ENCODE peak calls at places on chromosomes 13 and 19, in nine cellular contexts. One of them, this sample, is unnamed.
A peak's percentile ranks its signal among the peaks of the same experiment; 100 is the strongest.

GRCh38 chr13:41017153-41017552 is 2.0 kb downstream of the ELF1 start:
- DNase-seq in posterior cingulate gyrus: no peak
- DNase-seq in stimulated activated CD4-positive, alpha-beta T cell treated with anti-CD3 and anti-CD28 coated beads, Interleukin-1b, Interleukin-23, amount 100 ng/mL, for 24 hours: no peak
- DNase-seq in caudate nucleus: no peak
- DNase-seq in PC-3: no peak
- DNase-seq in midbrain: peak; percentile 32
- DNase-seq in HS-5: no peak
- DNase-seq in HL-60: no peak
- DNase-seq in EL: no peak
- DNase-seq in this sample: no peak

GRCh38 chr13:20911037-20911436 is 8.5 kb upstream of the XPO4 start:
- DNase-seq in posterior cingulate gyrus: no peak
- DNase-seq in stimulated activated CD4-positive, alpha-beta T cell treated with anti-CD3 and anti-CD28 coated beads, Interleukin-1b, Interleukin-23, amount 100 ng/mL, for 24 hours: no peak
- DNase-seq in caudate nucleus: no peak
- DNase-seq in PC-3: no peak
- DNase-seq in midbrain: no peak
- DNase-seq in HS-5: no peak
- DNase-seq in HL-60: no peak
- DNase-seq in EL: no peak
- DNase-seq in this sample: peak; percentile 7

GRCh38 chr13:94173312-94173854 is 306.1 kb downstream of the DCT start:
- DNase-seq in posterior cingulate gyrus: no peak
- DNase-seq in stimulated activated CD4-positive, alpha-beta T cell treated with anti-CD3 and anti-CD28 coated beads, Interleukin-1b, Interleukin-23, amount 100 ng/mL, for 24 hours: no peak
- DNase-seq in caudate nucleus: no peak
- DNase-seq in PC-3: no peak
- DNase-seq in midbrain: no peak
- DNase-seq in HS-5: no peak
- DNase-seq in HL-60: no peak
- DNase-seq in EL: peak; percentile 39
- DNase-seq in this sample: no peak

GRCh38 chr13:64429691-64430090 is 2800.4 kb downstream of the PCDH9 start:
- DNase-seq in posterior cingulate gyrus: no peak
- DNase-seq in stimulated activated CD4-positive, alpha-beta T cell treated with anti-CD3 and anti-CD28 coated beads, Interleukin-1b, Interleukin-23, amount 100 ng/mL, for 24 hours: no peak
- DNase-seq in caudate nucleus: no peak
- DNase-seq in PC-3: no peak
- DNase-seq in midbrain: no peak
- DNase-seq in HS-5: no peak
- DNase-seq in HL-60: no peak
- DNase-seq in EL: no peak
- DNase-seq in this sample: no peak

GRCh38 chr13:97353927-97354326 is 80.0 kb upstream of the RAP2A start:
- DNase-seq in posterior cingulate gyrus: no peak
- DNase-seq in stimulated activated CD4-positive, alpha-beta T cell treated with anti-CD3 and anti-CD28 coated beads, Interleukin-1b, Interleukin-23, amount 100 ng/mL, for 24 hours: no peak
- DNase-seq in caudate nucleus: no peak
- DNase-seq in PC-3: no peak
- DNase-seq in midbrain: no peak
- DNase-seq in HS-5: no peak
- DNase-seq in HL-60: no peak
- DNase-seq in EL: peak; percentile 38
- DNase-seq in this sample: no peak

GRCh38 chr13:37138169-37138568 is 32.7 kb upstream of the CSNK1A1L start:
- DNase-seq in posterior cingulate gyrus: no peak
- DNase-seq in stimulated activated CD4-positive, alpha-beta T cell treated with anti-CD3 and anti-CD28 coated beads, Interleukin-1b, Interleukin-23, amount 100 ng/mL, for 24 hours: no peak
- DNase-seq in caudate nucleus: no peak
- DNase-seq in PC-3: peak; percentile 48
- DNase-seq in midbrain: no peak
- DNase-seq in HS-5: no peak
- DNase-seq in HL-60: no peak
- DNase-seq in EL: peak; percentile 56
- DNase-seq in this sample: no peak

GRCh38 chr19:44796701-44797115 is 12.2 kb upstream of the BCAM start:
- DNase-seq in posterior cingulate gyrus: peak; percentile 13
- DNase-seq in stimulated activated CD4-positive, alpha-beta T cell treated with anti-CD3 and anti-CD28 coated beads, Interleukin-1b, Interleukin-23, amount 100 ng/mL, for 24 hours: no peak
- DNase-seq in caudate nucleus: no peak
- DNase-seq in PC-3: peak; percentile 73
- DNase-seq in midbrain: peak; percentile 8
- DNase-seq in HS-5: no peak
- DNase-seq in HL-60: no peak
- DNase-seq in EL: no peak
- DNase-seq in this sample: peak; percentile 54

GRCh38 chr19:38989066-38989605 is 13.6 kb upstream of the FBXO17 start:
- DNase-seq in posterior cingulate gyrus: no peak
- DNase-seq in stimulated activated CD4-positive, alpha-beta T cell treated with anti-CD3 and anti-CD28 coated beads, Interleukin-1b, Interleukin-23, amount 100 ng/mL, for 24 hours: no peak
- DNase-seq in caudate nucleus: no peak
- DNase-seq in PC-3: peak; percentile 7
- DNase-seq in midbrain: no peak
- DNase-seq in HS-5: no peak
- DNase-seq in HL-60: no peak
- DNase-seq in EL: peak; percentile 22
- DNase-seq in this sample: no peak

GRCh38 chr13:111280226-111280625 is 40.2 kb upstream of the TEX29 start:
- DNase-seq in posterior cingulate gyrus: no peak
- DNase-seq in stimulated activated CD4-positive, alpha-beta T cell treated with anti-CD3 and anti-CD28 coated beads, Interleukin-1b, Interleukin-23, amount 100 ng/mL, for 24 hours: no peak
- DNase-seq in caudate nucleus: no peak
- DNase-seq in PC-3: no peak
- DNase-seq in midbrain: no peak
- DNase-seq in HS-5: no peak
- DNase-seq in HL-60: no peak
- DNase-seq in EL: peak; percentile 1
- DNase-seq in this sample: no peak

GRCh38 chr19:46890423-46891170 is 29.8 kb downstream of the ARHGAP35 start:
- DNase-seq in posterior cingulate gyrus: no peak
- DNase-seq in stimulated activated CD4-positive, alpha-beta T cell treated with anti-CD3 and anti-CD28 coated beads, Interleukin-1b, Interleukin-23, amount 100 ng/mL, for 24 hours: no peak
- DNase-seq in caudate nucleus: no peak
- DNase-seq in PC-3: peak; percentile 92
- DNase-seq in midbrain: no peak
- DNase-seq in HS-5: peak; percentile 91
- DNase-seq in HL-60: no peak
- DNase-seq in EL: peak; percentile 95
- DNase-seq in this sample: no peak

GRCh38 chr19:3065675-3066357 is 3.5 kb upstream of the TLE5 start:
- DNase-seq in posterior cingulate gyrus: no peak
- DNase-seq in stimulated activated CD4-positive, alpha-beta T cell treated with anti-CD3 and anti-CD28 coated beads, Interleukin-1b, Interleukin-23, amount 100 ng/mL, for 24 hours: no peak
- DNase-seq in caudate nucleus: no peak
- DNase-seq in PC-3: no peak
- DNase-seq in midbrain: no peak
- DNase-seq in HS-5: no peak
- DNase-seq in HL-60: no peak
- DNase-seq in EL: no peak
- DNase-seq in this sample: no peak

GRCh38 chr13:79631260-79631659 is 150.3 kb downstream of the NDFIP2 start:
- DNase-seq in posterior cingulate gyrus: no peak
- DNase-seq in stimulated activated CD4-positive, alpha-beta T cell treated with anti-CD3 and anti-CD28 coated beads, Interleukin-1b, Interleukin-23, amount 100 ng/mL, for 24 hours: no peak
- DNase-seq in caudate nucleus: no peak
- DNase-seq in PC-3: peak; percentile 95
- DNase-seq in midbrain: peak; percentile 1
- DNase-seq in HS-5: peak; percentile 24
- DNase-seq in HL-60: no peak
- DNase-seq in EL: peak; percentile 93
- DNase-seq in this sample: no peak

GRCh38 chr13:93266681-93267080 is 40.1 kb downstream of the GPC6 start:
- DNase-seq in posterior cingulate gyrus: no peak
- DNase-seq in stimulated activated CD4-positive, alpha-beta T cell treated with anti-CD3 and anti-CD28 coated beads, Interleukin-1b, Interleukin-23, amount 100 ng/mL, for 24 hours: no peak
- DNase-seq in caudate nucleus: no peak
- DNase-seq in PC-3: no peak
- DNase-seq in midbrain: no peak
- DNase-seq in HS-5: no peak
- DNase-seq in HL-60: no peak
- DNase-seq in EL: no peak
- DNase-seq in this sample: no peak

GRCh38 chr19:2127758-2128157 is 23.6 kb downstream of the AP3D1 start:
- DNase-seq in posterior cingulate gyrus: no peak
- DNase-seq in stimulated activated CD4-positive, alpha-beta T cell treated with anti-CD3 and anti-CD28 coated beads, Interleukin-1b, Interleukin-23, amount 100 ng/mL, for 24 hours: no peak
- DNase-seq in caudate nucleus: no peak
- DNase-seq in PC-3: no peak
- DNase-seq in midbrain: no peak
- DNase-seq in HS-5: no peak
- DNase-seq in HL-60: no peak
- DNase-seq in EL: no peak
- DNase-seq in this sample: no peak